ENCODE peak calls at places on chromosomes 3 and 15, in four cellular contexts. V, R, N and C are unnamed samples.

GRCh38 chr3:51620543-51620942 is 50.5 kb upstream of the TEX264 start:
- DNase-seq in V (no peak), R (no peak), N (peak; percentile 25), C (no peak)

GRCh38 chr15:58257776-58258325 is 119.7 kb downstream of the AQP9 start:
- DNase-seq in V (no peak), R (no peak), N (no peak), C (no peak)

GRCh38 chr3:187983484-187984124 is 170.4 kb upstream of the LPP start:
- DNase-seq in V (no peak), R (no peak), N (peak; percentile 93), C (no peak)

GRCh38 chr3:30493912-30494311 is 112.5 kb upstream of the TGFBR2 start:
- DNase-seq in V (no peak), R (no peak), N (no peak), C (no peak)

GRCh38 chr3:190382082-190382481 is 5.9 kb upstream of the CLDN16 start:
- DNase-seq in V (no peak), R (no peak), N (no peak), C (no peak)

GRCh38 chr15:94164202-94164807 is 67.1 kb upstream of the MCTP2 start:
- DNase-seq in V (peak; percentile 18), R (peak; percentile 82), N (peak; percentile 53), C (no peak)

GRCh38 chr15:93985925-93986324 is 245.4 kb upstream of the MCTP2 start:
- DNase-seq in V (no peak), R (no peak), N (no peak), C (no peak)

GRCh38 chr3:143726727-143727126 is 121.5 kb downstream of the SLC9A9 start:
- DNase-seq in V (no peak), R (no peak), N (no peak), C (no peak)

GRCh38 chr15:80825361-80826030 is 46.3 kb downstream of the CEMIP start:
- DNase-seq in V (no peak), R (no peak), N (no peak), C (no peak)

GRCh38 chr15:74252291-74253080 is 16.4 kb downstream of the CCDC33 start:
- DNase-seq in V (no peak), R (no peak), N (no peak), C (no peak)

GRCh38 chr15:43376017-43376705 is 5.3 kb downstream of the TUBGCP4 start:
- DNase-seq in V (peak; percentile 36), R (peak; percentile 60), N (peak; percentile 45), C (peak; percentile 37)

GRCh38 chr3:187809979-187810568 is 64.8 kb upstream of the BCL6 start:
- DNase-seq in V (no peak), R (no peak), N (peak; percentile 13), C (no peak)

GRCh38 chr15:101489236-101489632 is 273 bp downstream of the PCSK6 start:
- DNase-seq in V (peak; percentile 75), R (peak; percentile 59), N (no peak), C (peak; percentile 70)

DNA sequence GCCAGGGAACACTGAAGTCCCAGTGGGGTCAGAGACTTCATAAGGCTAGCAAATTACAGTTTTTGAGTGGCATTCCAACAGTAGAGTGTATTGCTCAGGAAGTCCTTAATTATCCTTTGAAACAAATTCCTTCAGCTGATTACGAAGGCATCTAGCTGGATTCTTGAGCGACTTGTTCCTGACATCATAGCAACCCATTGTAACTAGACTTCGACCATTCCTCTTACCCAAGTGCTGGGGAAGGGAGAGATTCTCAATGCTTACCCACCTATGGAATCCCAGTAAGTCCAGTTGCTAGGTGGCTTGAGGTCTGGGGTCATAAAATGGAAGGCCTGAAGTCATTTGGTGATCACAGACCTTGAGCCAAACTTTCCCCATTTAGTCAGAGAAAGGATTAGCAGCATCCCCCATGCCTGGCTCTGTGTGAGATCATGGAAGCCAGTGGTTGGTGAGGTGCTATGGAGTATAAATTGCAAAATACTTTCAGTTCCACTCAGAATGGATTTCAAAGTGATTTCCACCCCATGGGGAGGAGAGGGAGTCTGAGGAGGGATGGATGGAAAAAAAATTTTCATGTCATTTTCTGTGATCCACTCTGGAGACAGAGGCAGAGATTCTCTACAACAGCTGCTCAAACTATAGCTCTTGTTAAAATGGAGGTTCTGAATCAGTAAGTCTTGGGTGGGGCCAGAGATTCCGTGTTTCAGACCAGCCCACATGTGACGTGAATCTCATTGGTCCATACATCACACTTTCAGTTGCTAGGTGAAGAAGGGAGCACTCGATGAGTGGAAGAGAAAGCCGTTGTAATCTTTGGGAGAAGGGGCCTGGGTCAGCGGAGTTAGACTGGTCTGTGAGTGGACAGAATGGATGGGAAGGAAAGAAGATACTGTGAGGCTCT is 45.7 kb downstream of the CD86 start:
- DNase-seq in V (no peak), R (no peak), N (no peak), C (no peak)
- TF ChIP-seq RNF2 in V (no peak), R (no peak), N (no peak), C (no peak)

GRCh38 chr3:48441940-48442339 is 1.9 kb downstream of the TMA7 start:
- DNase-seq in V (no peak), R (no peak), N (peak; percentile 53), C (no peak)

GRCh38 chr3:48436855-48437254 is 3.1 kb downstream of the CCDC51 start:
- DNase-seq in V (no peak), R (no peak), N (no peak), C (no peak)

GRCh38 chr3:48437812-48438211 is 2.1 kb downstream of the CCDC51 start:
- DNase-seq in V (no peak), R (no peak), N (no peak), C (no peak)

GRCh38 chr3:48439820-48440589 is at the start of the genes CCDC51 and TMA7:
- DNase-seq in V (peak; percentile 93), R (peak; percentile 97), N (peak; percentile 96), C (peak; percentile 95)

DNA sequence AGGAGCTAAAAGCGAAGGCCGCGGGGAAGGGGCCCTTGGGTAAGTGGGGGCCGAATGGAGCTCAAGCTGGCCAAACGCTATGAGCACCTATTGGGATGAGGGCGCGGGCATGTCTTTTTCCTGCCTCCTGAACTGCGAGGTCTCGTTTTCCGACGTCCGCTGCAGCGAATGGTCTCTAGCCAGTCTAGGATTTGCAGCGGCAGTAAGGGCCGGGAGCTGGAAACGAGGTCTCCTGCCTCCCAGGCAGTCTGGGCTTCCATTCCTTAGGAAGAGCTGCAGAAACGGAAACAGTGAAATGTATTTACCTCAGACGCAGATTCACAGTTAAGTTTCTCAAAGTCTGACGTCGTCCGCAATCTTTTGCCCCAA is 517 bp downstream of the TMA7 start:
- DNase-seq in V (no peak), R (no peak), N (no peak), C (no peak)
- TF ChIP-seq HDAC2 in V (no peak), R (no peak), N (no peak), C (no peak)

GRCh38 chr3:36750737-36751136 is 13.6 kb downstream of the DCLK3 start:
- DNase-seq in V (no peak), R (no peak), N (no peak), C (no peak)

GRCh38 chr3:36756272-36756671 is 8.1 kb downstream of the DCLK3 start:
- DNase-seq in V (no peak), R (no peak), N (no peak), C (no peak)
- TF ChIP-seq RNF2 in V (no peak), R (no peak), N (no peak), C (no peak)

DNA sequence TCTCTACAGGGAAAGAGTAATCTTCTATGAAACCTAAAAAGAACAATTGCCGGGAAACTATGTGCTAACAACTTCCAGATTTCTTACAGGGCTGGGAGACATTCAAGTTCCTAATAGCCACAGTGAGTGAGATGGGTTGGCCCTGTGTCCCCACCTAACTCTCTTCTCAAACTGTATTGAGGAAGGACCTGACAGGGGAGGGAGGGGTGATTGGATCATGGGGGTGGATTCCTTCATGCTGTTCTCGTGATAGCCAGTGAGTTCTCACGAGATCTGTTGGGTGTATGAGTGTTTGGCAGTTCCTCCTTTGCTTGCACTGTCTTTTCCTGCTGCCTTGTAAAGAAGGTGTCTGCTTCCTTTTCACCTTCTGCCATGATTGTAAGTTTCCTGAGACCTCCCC is 958.7 kb downstream of the AGBL1 start:
- DNase-seq in V (no peak), R (peak; percentile 48), N (no peak), C (no peak)
- TF ChIP-seq HDAC2 in V (no peak), R (no peak), N (no peak), C (no peak)

DNA sequence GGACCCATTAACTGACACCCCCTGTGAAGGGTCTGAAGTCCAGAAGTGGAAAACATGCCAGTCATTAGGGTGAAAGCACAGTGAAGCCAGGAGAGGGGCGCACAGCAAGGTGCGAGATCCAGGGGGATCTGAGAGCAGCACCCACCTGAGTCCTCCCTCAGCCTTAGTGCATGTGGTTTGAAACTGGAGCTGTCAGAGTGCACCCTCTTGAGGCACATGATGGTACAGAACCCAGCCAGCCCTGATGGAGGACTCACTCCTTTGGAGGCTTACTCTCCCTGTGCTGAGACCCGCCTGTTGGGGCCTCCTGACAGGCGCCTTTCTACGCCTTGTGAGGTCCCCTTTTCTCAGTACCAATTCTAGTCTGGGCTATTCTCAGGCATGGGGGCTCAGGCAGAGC is 77.8 kb downstream of the IL20RB start:
- DNase-seq in V (peak; percentile 13), R (peak; percentile 63), N (peak; percentile 33), C (peak; percentile 28)
- TF ChIP-seq RNF2 in V (no peak), R (no peak), N (no peak), C (no peak)

GRCh38 chr15:32746116-32746857 is 28.5 kb downstream of the GREM1 start:
- DNase-seq in V (no peak), R (no peak), N (no peak), C (no peak)
- TF ChIP-seq HDAC2 in V (no peak), R (no peak), N (no peak), C (no peak)

DNA sequence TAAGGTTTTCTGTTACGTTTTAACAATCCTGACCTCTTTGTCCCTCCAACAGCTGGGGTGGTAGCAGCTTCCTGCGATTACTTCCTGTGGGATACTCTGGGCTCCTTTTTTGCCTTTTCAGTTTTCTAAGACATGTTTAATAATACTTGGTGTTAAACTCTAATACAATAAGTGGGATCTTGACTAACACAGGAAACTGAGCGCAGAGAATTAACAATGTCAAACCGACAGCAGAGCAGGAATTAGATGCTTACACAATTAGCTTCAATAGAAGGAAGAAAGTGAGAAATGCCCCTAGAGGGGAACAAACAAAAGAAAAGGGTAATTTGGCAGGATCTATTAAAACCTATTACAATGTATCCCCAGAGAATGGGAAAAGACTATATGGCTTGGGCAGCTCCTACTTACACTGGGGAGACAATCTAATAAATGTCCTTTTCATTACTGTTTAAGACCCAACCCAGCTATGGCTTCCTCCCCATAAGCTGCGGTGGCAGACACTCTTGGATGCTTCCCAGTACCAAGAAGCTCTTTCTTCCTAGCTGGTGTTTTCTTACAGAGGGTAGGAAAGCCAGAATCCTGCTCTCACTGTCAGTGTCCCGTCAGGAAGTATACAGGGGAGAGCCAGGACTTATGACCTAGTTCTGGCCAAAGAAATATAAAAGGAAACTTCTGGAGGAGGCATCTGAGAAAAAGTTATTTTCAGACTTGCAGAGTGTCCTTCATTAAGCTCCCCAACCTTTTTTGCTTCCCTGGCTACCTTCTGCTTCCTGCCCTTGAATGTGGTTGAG is 194.2 kb upstream of the KBTBD8 start:
- DNase-seq in V (no peak), R (no peak), N (no peak), C (no peak)
- TF ChIP-seq RNF2 in V (no peak), R (no peak), N (no peak), C (no peak)

GRCh38 chr3:120795959-120796358 is 53.4 kb downstream of the GTF2E1 start:
- DNase-seq in V (no peak), R (no peak), N (peak; percentile 36), C (no peak)
- TF ChIP-seq HDAC2 in V (no peak), R (no peak), N (peak; percentile 43), C (no peak)